ENCODE peak calls at places on chromosomes 3 and 15, in ten cellular contexts. One of them, this sample, is unnamed.

GRCh38 chr3:179766416-179767133 is 113.7 kb downstream of the USP13 start:
- DNase-seq in T-helper 17 cell: no peak
- DNase-seq in Panc1: no peak
- DNase-seq in GM23338: no peak
- DNase-seq in germinal center: no peak
- DNase-seq in LHCN-M2: no peak
- DNase-seq in NB4: no peak
- DNase-seq in left ventricle myocardium inferior: no peak
- DNase-seq in smooth muscle cell of the brain vasculature: no peak
- DNase-seq in fibroblast of the aortic adventitia: no peak
- DNase-seq in this sample: no peak

GRCh38 chr3:126135056-126135397 is 45.4 kb downstream of the ALDH1L1 start:
- DNase-seq in T-helper 17 cell: no peak
- DNase-seq in Panc1: no peak
- DNase-seq in GM23338: no peak
- DNase-seq in germinal center: no peak
- DNase-seq in LHCN-M2: no peak
- DNase-seq in NB4: no peak
- DNase-seq in left ventricle myocardium inferior: no peak
- DNase-seq in smooth muscle cell of the brain vasculature: no peak
- DNase-seq in fibroblast of the aortic adventitia: no peak
- DNase-seq in this sample: no peak

GRCh38 chr15:36347272-36347864 is 232.1 kb upstream of the CDIN1 start:
- DNase-seq in T-helper 17 cell: no peak
- DNase-seq in Panc1: no peak
- DNase-seq in GM23338: no peak
- DNase-seq in germinal center: no peak
- DNase-seq in LHCN-M2: no peak
- DNase-seq in NB4: no peak
- DNase-seq in left ventricle myocardium inferior: no peak
- DNase-seq in smooth muscle cell of the brain vasculature: no peak
- DNase-seq in fibroblast of the aortic adventitia: no peak
- DNase-seq in this sample: no peak

GRCh38 chr15:72911658-72912057 is 128.1 kb upstream of the ADPGK start:
- DNase-seq in T-helper 17 cell: no peak
- DNase-seq in Panc1: no peak
- DNase-seq in GM23338: no peak
- DNase-seq in germinal center: no peak
- DNase-seq in LHCN-M2: no peak
- DNase-seq in NB4: no peak
- DNase-seq in left ventricle myocardium inferior: no peak
- DNase-seq in smooth muscle cell of the brain vasculature: no peak
- DNase-seq in fibroblast of the aortic adventitia: no peak
- DNase-seq in this sample: no peak

GRCh38 chr3:24678441-24678865 is 183.8 kb upstream of the THRB start:
- DNase-seq in T-helper 17 cell: no peak
- DNase-seq in Panc1: no peak
- DNase-seq in GM23338: no peak
- DNase-seq in germinal center: no peak
- DNase-seq in LHCN-M2: peak
- DNase-seq in NB4: peak
- DNase-seq in left ventricle myocardium inferior: no peak
- DNase-seq in smooth muscle cell of the brain vasculature: peak
- DNase-seq in fibroblast of the aortic adventitia: peak
- DNase-seq in this sample: peak

GRCh38 chr3:58183891-58184290 is 26.9 kb downstream of the DNASE1L3 start:
- DNase-seq in T-helper 17 cell: no peak
- DNase-seq in Panc1: no peak
- DNase-seq in GM23338: no peak
- DNase-seq in germinal center: no peak
- DNase-seq in LHCN-M2: no peak
- DNase-seq in NB4: no peak
- DNase-seq in left ventricle myocardium inferior: no peak
- DNase-seq in smooth muscle cell of the brain vasculature: no peak
- DNase-seq in fibroblast of the aortic adventitia: no peak
- DNase-seq in this sample: no peak

GRCh38 chr3:15241341-15241740 is 35.3 kb downstream of the CAPN7 start:
- DNase-seq in T-helper 17 cell: peak
- DNase-seq in Panc1: no peak
- DNase-seq in GM23338: peak
- DNase-seq in germinal center: peak
- DNase-seq in LHCN-M2: no peak
- DNase-seq in NB4: peak
- DNase-seq in left ventricle myocardium inferior: no peak
- DNase-seq in smooth muscle cell of the brain vasculature: no peak
- DNase-seq in fibroblast of the aortic adventitia: peak
- DNase-seq in this sample: no peak

GRCh38 chr3:126151562-126152302 is 28.7 kb downstream of the ALDH1L1 start:
- DNase-seq in T-helper 17 cell: no peak
- DNase-seq in Panc1: no peak
- DNase-seq in GM23338: no peak
- DNase-seq in germinal center: no peak
- DNase-seq in LHCN-M2: no peak
- DNase-seq in NB4: no peak
- DNase-seq in left ventricle myocardium inferior: no peak
- DNase-seq in smooth muscle cell of the brain vasculature: no peak
- DNase-seq in fibroblast of the aortic adventitia: no peak
- DNase-seq in this sample: no peak

This sample was measured in GM04503.